ENCODE peak calls at places on chromosomes 11 and 22, in four cellular contexts. One of them, this sample, is unnamed. For H3K4me1, the result is how much of the 10 kb centered on the place peaks cover.

GRCh38 chr11:44950625-44951472 is at the start of gene TP53I11:
- DNase-seq in cardiac muscle cell: peak
- DNase-seq in OCI-LY7: no peak
- DNase-seq in thoracic aorta: no peak
- DNase-seq in this sample: no peak

GRCh38 chr11:44565746-44566558 is 489 bp downstream of the CD82 start:
- DNase-seq in cardiac muscle cell: no peak
- DNase-seq in OCI-LY7: peak
- DNase-seq in thoracic aorta: no peak
- DNase-seq in this sample: no peak

GRCh38 chr11:76307978-76308747 is 72.8 kb downstream of the THAP12 start:
- DNase-seq in cardiac muscle cell: no peak
- DNase-seq in OCI-LY7: no peak
- DNase-seq in thoracic aorta: no peak
- DNase-seq in this sample: no peak

GRCh38 chr11:134074346-134074745 is 5.5 kb downstream of the JAM3 start:
- DNase-seq in thoracic aorta: no peak
- DNase-seq in cardiac muscle cell: peak
- DNase-seq in OCI-LY7: no peak
- DNase-seq in this sample: no peak

GRCh38 chr22:35154937-35155387 is 89.0 kb downstream of the ISX start:
- DNase-seq in cardiac muscle cell: peak
- DNase-seq in thoracic aorta: no peak
- DNase-seq in OCI-LY7: peak
- DNase-seq in this sample: no peak

GRCh38 chr11:31790649-31791048 is 20.5 kb downstream of the PAX6 start:
- DNase-seq in thoracic aorta: no peak
- DNase-seq in OCI-LY7: no peak
- DNase-seq in cardiac muscle cell: no peak
- DNase-seq in this sample: no peak

GRCh38 chr22:37501610-37502341 is 15.6 kb upstream of the MFNG start:
- DNase-seq in OCI-LY7: no peak
- DNase-seq in thoracic aorta: peak
- DNase-seq in cardiac muscle cell: peak
- DNase-seq in this sample: no peak

GRCh38 chr11:122046846-122047245 is 69.2 kb downstream of the BLID start:
- DNase-seq in cardiac muscle cell: peak
- DNase-seq in thoracic aorta: no peak
- DNase-seq in OCI-LY7: no peak
- DNase-seq in this sample: no peak

GRCh38 chr11:10453261-10453660 is 1.8 kb upstream of the AMPD3 start:
- DNase-seq in cardiac muscle cell: no peak
- DNase-seq in OCI-LY7: no peak
- DNase-seq in thoracic aorta: no peak
- DNase-seq in this sample: peak

GRCh38 chr22:24142241-24142640 is 39.0 kb upstream of the SUSD2 start:
- DNase-seq in cardiac muscle cell: no peak
- DNase-seq in thoracic aorta: no peak
- DNase-seq in OCI-LY7: no peak
- DNase-seq in this sample: no peak

GRCh38 chr11:32365192-32365591 is 70.1 kb downstream of the WT1 start:
- DNase-seq in thoracic aorta: no peak
- DNase-seq in cardiac muscle cell: no peak
- DNase-seq in OCI-LY7: no peak
- DNase-seq in this sample: no peak

GRCh38 chr22:17777005-17777716 is 2.9 kb upstream of the BID start:
- DNase-seq in thoracic aorta: no peak
- DNase-seq in cardiac muscle cell: no peak
- DNase-seq in OCI-LY7: peak
- DNase-seq in this sample: no peak

GRCh38 chr11:66317766-66318575 is 1.1 kb upstream of the CD248 start:
- DNase-seq in thoracic aorta: no peak
- DNase-seq in OCI-LY7: peak
- DNase-seq in cardiac muscle cell: peak
- DNase-seq in this sample: no peak

GRCh38 chr22:37324340-37325023 is 42.2 kb downstream of the CYTH4 start:
- DNase-seq in thoracic aorta: no peak
- DNase-seq in cardiac muscle cell: no peak
- DNase-seq in OCI-LY7: no peak
- DNase-seq in this sample: no peak

GRCh38 chr22:41917906-41918791 is 3.3 kb upstream of the SHISA8 start:
- DNase-seq in thoracic aorta: no peak
- DNase-seq in cardiac muscle cell: peak
- DNase-seq in OCI-LY7: peak
- DNase-seq in this sample: no peak

GRCh38 chr11:130827697-130828377 is 88.4 kb downstream of the SNX19 start:
- DNase-seq in thoracic aorta: peak
- DNase-seq in OCI-LY7: no peak
- DNase-seq in cardiac muscle cell: peak
- DNase-seq in this sample: no peak

GRCh38 chr11:128691802-128692749 is 1.8 kb upstream of the FLI1 start:
- DNase-seq in cardiac muscle cell: no peak
- DNase-seq in thoracic aorta: no peak
- DNase-seq in OCI-LY7: no peak
- DNase-seq in this sample: no peak

GRCh38 chr11:63592975-63593395 is 21.2 kb downstream of the PLAAT3 start:
- DNase-seq in cardiac muscle cell: peak
- DNase-seq in OCI-LY7: peak
- DNase-seq in thoracic aorta: no peak
- DNase-seq in this sample: no peak

GRCh38 chr11:17846852-17847453 is 112.4 kb downstream of the KCNC1 start:
- DNase-seq in cardiac muscle cell: peak
- DNase-seq in OCI-LY7: peak
- DNase-seq in thoracic aorta: no peak
- DNase-seq in this sample: no peak

GRCh38 chr11:13668957-13669521 is 571 bp downstream of the FAR1 start:
- DNase-seq in thoracic aorta: peak
- DNase-seq in OCI-LY7: peak
- DNase-seq in cardiac muscle cell: peak
- DNase-seq in this sample: no peak

GRCh38 chr11:26805001-26805400 is 83.1 kb upstream of the SLC5A12 start:
- DNase-seq in OCI-LY7: no peak
- DNase-seq in thoracic aorta: no peak
- DNase-seq in cardiac muscle cell: no peak
- DNase-seq in this sample: no peak

GRCh38 chr11:132186699-132187098 is 816.3 kb downstream of the NTM start:
- DNase-seq in thoracic aorta: no peak
- DNase-seq in OCI-LY7: no peak
- DNase-seq in cardiac muscle cell: no peak
- DNase-seq in this sample: no peak

GRCh38 chr11:119195680-119196079 is 10.4 kb downstream of the NHERF4 start:
- DNase-seq in OCI-LY7: no peak
- DNase-seq in thoracic aorta: no peak
- DNase-seq in cardiac muscle cell: peak
- DNase-seq in this sample: no peak

GRCh38 chr22:45318558-45319318 is 9.0 kb downstream of the FAM118A start:
- DNase-seq in thoracic aorta: no peak
- DNase-seq in cardiac muscle cell: peak
- DNase-seq in OCI-LY7: peak
- DNase-seq in this sample: no peak

GRCh38 chr11:120400564-120401364 is 64.6 kb downstream of the ARHGEF12 start:
- DNase-seq in cardiac muscle cell: peak
- DNase-seq in thoracic aorta: no peak
- DNase-seq in OCI-LY7: no peak
- DNase-seq in this sample: peak

GRCh38 chr11:57440744-57441414 is 14.0 kb upstream of the SLC43A3 start:
- DNase-seq in thoracic aorta: no peak
- DNase-seq in OCI-LY7: no peak
- DNase-seq in cardiac muscle cell: no peak
- DNase-seq in this sample: no peak

GRCh38 chr11:2975594-2975993 is 16.5 kb downstream of the NAP1L4 start:
- DNase-seq in thoracic aorta: no peak
- DNase-seq in cardiac muscle cell: peak
- DNase-seq in OCI-LY7: peak
- DNase-seq in this sample: no peak

GRCh38 chr11:65429069-65429681 is 6.6 kb downstream of the NEAT1 start:
- DNase-seq in OCI-LY7: peak
- DNase-seq in thoracic aorta: no peak
- DNase-seq in cardiac muscle cell: peak
- DNase-seq in this sample: no peak

GRCh38 chr11:125376117-125376516 is 119.9 kb downstream of the FEZ1 start:
- DNase-seq in cardiac muscle cell: peak
- DNase-seq in thoracic aorta: peak
- DNase-seq in OCI-LY7: no peak
- DNase-seq in this sample: no peak

GRCh38 chr11:60838132-60838531 is 3.8 kb upstream of the CCDC86 start:
- DNase-seq in thoracic aorta: no peak
- DNase-seq in cardiac muscle cell: peak
- DNase-seq in OCI-LY7: peak
- DNase-seq in this sample: no peak

GRCh38 chr11:65403607-65404121 is 17.2 kb downstream of the FRMD8 start:
- DNase-seq in OCI-LY7: peak
- DNase-seq in thoracic aorta: no peak
- DNase-seq in cardiac muscle cell: no peak
- DNase-seq in this sample: no peak

GRCh38 chr11:126426820-126427749 is 71.6 kb downstream of the ST3GAL4 start:
- DNase-seq in thoracic aorta: no peak
- DNase-seq in cardiac muscle cell: no peak
- DNase-seq in OCI-LY7: no peak
- DNase-seq in this sample: no peak
- H3K4me1 ChIP-seq in thoracic aorta: under half
- H3K4me1 ChIP-seq in cardiac muscle cell: under half
- H3K4me1 ChIP-seq in OCI-LY7: under half
- H3K4me1 ChIP-seq in this sample: under half

GRCh38 chr11:78037056-78037455 is 14.0 kb upstream of the KCTD14 start:
- DNase-seq in thoracic aorta: no peak
- DNase-seq in cardiac muscle cell: no peak
- DNase-seq in OCI-LY7: no peak
- DNase-seq in this sample: no peak
- H3K4me1 ChIP-seq in thoracic aorta: under half
- H3K4me1 ChIP-seq in cardiac muscle cell: under half
- H3K4me1 ChIP-seq in OCI-LY7: under half
- H3K4me1 ChIP-seq in this sample: under half

DNA sequence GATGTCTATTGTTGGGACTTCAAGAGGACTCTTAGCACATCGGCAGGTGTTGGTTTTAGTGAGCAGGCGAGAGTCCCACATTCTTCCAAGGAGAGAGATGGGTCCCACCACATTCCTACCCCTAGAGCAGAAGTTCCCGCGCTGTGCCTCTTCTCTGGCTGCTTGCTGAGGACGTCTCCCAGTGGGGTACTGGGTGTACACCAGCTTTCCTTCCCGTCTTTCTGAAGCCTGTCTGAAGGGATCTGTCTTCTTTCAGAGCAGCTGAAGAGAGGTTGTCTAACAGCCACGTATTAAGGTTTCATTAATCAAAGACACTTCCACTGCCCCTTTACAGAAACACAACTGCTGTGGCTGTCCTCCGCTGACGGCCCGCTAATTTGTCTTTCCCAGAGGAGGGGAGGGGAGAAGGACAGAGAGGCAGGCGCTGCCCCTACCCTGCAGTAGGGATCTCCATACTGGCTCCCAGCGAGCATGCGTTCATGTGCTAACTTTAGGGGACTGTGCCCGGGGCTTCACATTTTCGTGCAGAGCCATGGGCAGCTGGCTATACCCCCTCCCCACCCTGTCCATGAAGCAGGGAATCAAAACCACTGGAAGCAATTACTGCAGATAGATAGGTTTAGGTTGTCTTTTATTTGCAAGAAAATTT is 56.0 kb downstream of the ZBTB16 start:
- DNase-seq in OCI-LY7: no peak
- DNase-seq in thoracic aorta: no peak
- DNase-seq in cardiac muscle cell: no peak
- DNase-seq in this sample: no peak
- H3K4me1 ChIP-seq in OCI-LY7: under half
- H3K4me1 ChIP-seq in thoracic aorta: half or more
- H3K4me1 ChIP-seq in cardiac muscle cell: under half
- H3K4me1 ChIP-seq in this sample: under half

GRCh38 chr22:20825624-20826023 is 33.0 kb downstream of the PI4KA start:
- DNase-seq in OCI-LY7: no peak
- DNase-seq in thoracic aorta: no peak
- DNase-seq in cardiac muscle cell: no peak
- DNase-seq in this sample: no peak
- H3K4me1 ChIP-seq in OCI-LY7: under half
- H3K4me1 ChIP-seq in thoracic aorta: under half
- H3K4me1 ChIP-seq in cardiac muscle cell: under half
- H3K4me1 ChIP-seq in this sample: under half

GRCh38 chr22:19478086-19478392 is 954 bp downstream of the UFD1 start:
- DNase-seq in cardiac muscle cell: no peak
- DNase-seq in thoracic aorta: no peak
- DNase-seq in OCI-LY7: no peak
- DNase-seq in this sample: no peak
- H3K4me1 ChIP-seq in cardiac muscle cell: under half
- H3K4me1 ChIP-seq in thoracic aorta: under half
- H3K4me1 ChIP-seq in OCI-LY7: under half
- H3K4me1 ChIP-seq in this sample: under half